ENCODE peak calls at places on chromosomes 3 and 15, in five cellular contexts. W is testis, E is adrenal gland, X is HCT116, M is A549. I is an unnamed sample. For H3K4me1, the result is how much of the 10 kb centered on the place peaks cover.

GRCh38 chr3:89560546-89560945 is 453.1 kb downstream of the EPHA3 start:
- DNase-seq in W (no peak), E (no peak), X (no peak), M (no peak), I (no peak)

GRCh38 chr3:16079519-16079918 is 95.0 kb upstream of the GALNT15 start:
- DNase-seq in W (no peak), E (no peak), X (no peak), M (no peak), I (no peak)

GRCh38 chr15:39934415-39935044 is 615 bp downstream of the EIF2AK4 start:
- DNase-seq in W (no peak), E (no peak), X (no peak), M (no peak), I (no peak)

GRCh38 chr3:43765417-43766030 is 74.8 kb downstream of the ABHD5 start:
- DNase-seq in W (no peak), E (no peak), X (no peak), M (no peak), I (no peak)

GRCh38 chr15:69685524-69686452 is 233.2 kb downstream of the RPLP1 start:
- DNase-seq in W (no peak), E (no peak), X (no peak), M (no peak), I (no peak)

GRCh38 chr15:45198337-45199135 is 10.8 kb upstream of the SHF start:
- DNase-seq in W (peak), E (peak), X (peak), M (peak), I (peak)

GRCh38 chr3:119376758-119377157 is 82.6 kb downstream of the ARHGAP31 start:
- DNase-seq in W (no peak), E (no peak), X (no peak), M (no peak), I (no peak)

GRCh38 chr3:39185326-39185958 is 7.0 kb downstream of the XIRP1 start:
- DNase-seq in W (no peak), E (no peak), X (no peak), M (no peak), I (no peak)

GRCh38 chr3:126464997-126465396 is 10.7 kb downstream of the ZXDC start:
- DNase-seq in W (no peak), E (no peak), X (no peak), M (no peak), I (no peak)

GRCh38 chr15:55282284-55282833 is 7.3 kb downstream of the RAB27A start:
- DNase-seq in W (peak), E (peak), X (no peak), M (no peak), I (no peak)

GRCh38 chr15:80898040-80898439 is 91.6 kb downstream of the MESD start:
- DNase-seq in W (no peak), E (no peak), X (no peak), M (no peak), I (no peak)

GRCh38 chr3:102671005-102671404 is 236.2 kb downstream of the ZPLD1 start:
- DNase-seq in W (no peak), E (no peak), X (no peak), M (no peak), I (no peak)

GRCh38 chr15:67061811-67062348 is 3.5 kb upstream of the SMAD3 start:
- DNase-seq in W (no peak), E (no peak), X (no peak), M (no peak), I (no peak)

GRCh38 chr3:129501630-129502029 is 26.8 kb upstream of the RHO start:
- DNase-seq in W (no peak), E (no peak), X (no peak), M (no peak), I (no peak)

GRCh38 chr3:141482250-141482937 is 4.4 kb upstream of the RASA2 start:
- DNase-seq in W (no peak), E (no peak), X (peak), M (peak), I (no peak)

GRCh38 chr3:184505479-184505878 is 56.1 kb upstream of the EPHB3 start:
- DNase-seq in W (no peak), E (no peak), X (no peak), M (no peak), I (no peak)

GRCh38 chr3:195070321-195070720 is 200.6 kb downstream of the XXYLT1 start:
- DNase-seq in W (no peak), E (no peak), X (no peak), M (no peak), I (no peak)

GRCh38 chr3:132343018-132343612 is 25.9 kb downstream of the ACP3 start:
- DNase-seq in W (peak), E (peak), X (peak), M (peak), I (no peak)

GRCh38 chr3:194369522-194370279 is at the start of gene LRRC15:
- DNase-seq in W (peak), E (peak), X (no peak), M (peak), I (no peak)

GRCh38 chr15:44289352-44289790 is 852 bp downstream of the GOLM2 start:
- DNase-seq in W (no peak), E (no peak), X (no peak), M (no peak), I (no peak)

GRCh38 chr15:74376825-74377581 is 9.6 kb upstream of the CYP11A1 start:
- DNase-seq in W (no peak), E (no peak), X (no peak), M (no peak), I (no peak)

GRCh38 chr3:42052132-42052866 is 38.9 kb upstream of the TRAK1 start:
- DNase-seq in W (no peak), E (peak), X (no peak), M (no peak), I (no peak)

GRCh38 chr3:42387802-42388651 is 22.4 kb downstream of the LYZL4 start:
- DNase-seq in W (no peak), E (no peak), X (no peak), M (no peak), I (no peak)

GRCh38 chr3:131216801-131217200 is 164.8 kb upstream of the NUDT16 start:
- DNase-seq in W (no peak), E (peak), X (peak), M (peak), I (peak)

GRCh38 chr15:80041497-80042253 is 17.8 kb upstream of the ZFAND6 start:
- DNase-seq in W (no peak), E (no peak), X (no peak), M (no peak), I (no peak)

GRCh38 chr3:71723452-71724170 is 1.6 kb downstream of the EIF4E3 start:
- DNase-seq in W (no peak), E (no peak), X (no peak), M (no peak), I (no peak)

GRCh38 chr15:48636511-48636910 is 9.0 kb downstream of the FBN1 start:
- DNase-seq in W (no peak), E (no peak), X (no peak), M (no peak), I (no peak)

GRCh38 chr3:69490971-69491370 is 105.1 kb upstream of the FRMD4B start:
- DNase-seq in W (no peak), E (no peak), X (no peak), M (no peak), I (no peak)

GRCh38 chr15:33031324-33031736 is 163.2 kb downstream of the FMN1 start:
- DNase-seq in W (no peak), E (no peak), X (no peak), M (no peak), I (no peak)

GRCh38 chr3:197248341-197248740 is 50.1 kb downstream of the DLG1 start:
- DNase-seq in W (no peak), E (no peak), X (no peak), M (no peak), I (no peak)

GRCh38 chr15:36501063-36501678 is 78.3 kb upstream of the CDIN1 start:
- DNase-seq in W (peak), E (peak), X (peak), M (peak), I (peak)

GRCh38 chr15:41983221-41983620 is 10.9 kb upstream of the EHD4 start:
- DNase-seq in W (no peak), E (no peak), X (no peak), M (no peak), I (no peak)

GRCh38 chr3:75048650-75049049 is 434.2 kb upstream of the CNTN3 start:
- DNase-seq in W (no peak), E (no peak), X (no peak), M (no peak), I (no peak)

GRCh38 chr15:30997270-30997669 is 5.8 kb upstream of the MTMR10 start:
- DNase-seq in W (no peak), E (no peak), X (no peak), M (no peak), I (no peak)

GRCh38 chr3:60542981-60543380 is 708.3 kb downstream of the FHIT start:
- DNase-seq in W (no peak), E (no peak), X (no peak), M (no peak), I (no peak)

GRCh38 chr3:78941587-78941986 is 826.2 kb downstream of the ROBO1 start:
- DNase-seq in W (no peak), E (no peak), X (no peak), M (peak), I (no peak)

GRCh38 chr15:78840661-78841060 is 29.4 kb upstream of the ADAMTS7 start:
- DNase-seq in W (no peak), E (no peak), X (no peak), M (no peak), I (no peak)

GRCh38 chr3:44104668-44105321 is 136.9 kb upstream of the TOPAZ1 start:
- DNase-seq in W (no peak), E (no peak), X (peak), M (peak), I (no peak)

GRCh38 chr15:62753518-62754221 is 288.9 kb upstream of the TPM1 start:
- DNase-seq in W (no peak), E (no peak), X (no peak), M (no peak), I (no peak)

GRCh38 chr15:95603802-95604201 is 726.7 kb upstream of the NR2F2 start:
- DNase-seq in W (no peak), E (no peak), X (no peak), M (no peak), I (peak)

GRCh38 chr15:95598456-95598855 is 732.0 kb upstream of the NR2F2 start:
- DNase-seq in W (no peak), E (no peak), X (no peak), M (no peak), I (no peak)

GRCh38 chr15:95601525-95601924 is 729.0 kb upstream of the NR2F2 start:
- DNase-seq in W (no peak), E (no peak), X (no peak), M (no peak), I (no peak)

GRCh38 chr15:95600884-95601283 is 729.6 kb upstream of the NR2F2 start:
- DNase-seq in W (no peak), E (no peak), X (no peak), M (no peak), I (no peak)

DNA sequence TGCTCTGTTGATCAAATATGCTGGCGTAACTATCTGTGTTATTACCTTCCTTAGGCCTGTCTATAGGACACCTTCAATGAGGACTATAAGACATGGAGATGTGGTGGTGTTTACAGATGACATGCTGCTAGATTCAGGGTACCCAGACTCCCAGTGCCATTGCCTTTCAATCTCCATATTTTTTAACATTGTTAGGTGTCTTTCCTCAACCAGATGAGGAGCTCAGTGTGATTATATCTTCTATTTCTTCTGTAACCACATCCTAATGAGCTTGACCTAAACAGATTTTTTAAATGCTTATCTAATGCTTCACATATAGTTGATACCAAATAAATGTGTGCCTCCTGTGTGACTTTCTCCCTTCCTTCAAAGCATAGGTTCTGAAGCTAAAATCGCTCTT is 730.1 kb upstream of the NR2F2 start:
- DNase-seq in W (no peak), E (no peak), X (no peak), M (no peak), I (no peak)
- TF ChIP-seq POLR2A in W (no peak), E (no peak), X (no peak), M (no peak), I (no peak)

GRCh38 chr15:58111718-58112104 is 26.5 kb upstream of the AQP9 start:
- DNase-seq in W (no peak), E (no peak), X (no peak), M (no peak), I (no peak)

GRCh38 chr15:58108117-58108516 is 30.1 kb upstream of the AQP9 start:
- DNase-seq in W (no peak), E (no peak), X (no peak), M (no peak), I (no peak)

GRCh38 chr15:58109419-58109818 is 28.8 kb upstream of the AQP9 start:
- DNase-seq in W (no peak), E (no peak), X (no peak), M (no peak), I (no peak)

GRCh38 chr15:58114388-58114787 is 23.8 kb upstream of the AQP9 start:
- DNase-seq in W (no peak), E (no peak), X (no peak), M (no peak), I (no peak)

GRCh38 chr15:58110999-58111717 is 27.0 kb upstream of the AQP9 start:
- DNase-seq in W (no peak), E (no peak), X (no peak), M (no peak), I (no peak)
- H3K4me1 ChIP-seq in W (under half), E (under half), X (under half), M (under half), I (under half)

GRCh38 chr15:29270169-29270955 is 740 bp upstream of the NSMCE3 start:
- DNase-seq in W (no peak), E (no peak), X (no peak), M (no peak), I (no peak)

GRCh38 chr15:29268706-29269484 is 727 bp downstream of the NSMCE3 start:
- DNase-seq in W (peak), E (peak), X (no peak), M (peak), I (peak)

GRCh38 chr15:29270976-29271375 is 1.4 kb upstream of the NSMCE3 start:
- DNase-seq in W (no peak), E (no peak), X (no peak), M (no peak), I (no peak)

GRCh38 chr15:29272219-29272618 is 2.6 kb upstream of the NSMCE3 start:
- DNase-seq in W (no peak), E (no peak), X (no peak), M (no peak), I (no peak)

GRCh38 chr15:29269485-29270168 is at the start of gene NSMCE3:
- DNase-seq in W (peak), E (peak), X (peak), M (peak), I (peak)
- TF ChIP-seq POLR2A in W (peak), E (peak), X (peak), M (peak), I (peak)

DNA sequence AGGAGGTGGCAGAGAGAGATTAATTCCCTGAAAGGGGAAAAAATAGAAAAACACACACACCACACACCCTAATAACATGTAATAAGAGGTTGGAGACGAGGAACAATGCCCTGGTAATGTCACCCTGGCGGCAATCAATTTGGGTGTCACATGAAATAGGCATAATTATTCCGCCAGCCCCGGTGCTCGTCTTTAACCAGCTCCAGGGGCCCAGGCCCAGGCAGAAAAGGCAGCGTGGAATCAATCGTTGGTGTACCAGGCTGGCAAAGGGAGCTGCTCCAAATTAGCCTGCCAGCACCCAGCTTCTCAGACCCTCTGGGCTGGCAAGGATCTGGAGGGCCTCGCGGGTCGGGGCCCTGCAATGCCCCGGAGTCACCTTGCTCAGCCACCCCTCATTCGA is 5.6 kb downstream of the LINGO1 start:
- DNase-seq in W (no peak), E (no peak), X (no peak), M (no peak), I (no peak)
- H3K4me1 ChIP-seq in W (under half), E (under half), X (under half), M (under half), I (under half)

DNA sequence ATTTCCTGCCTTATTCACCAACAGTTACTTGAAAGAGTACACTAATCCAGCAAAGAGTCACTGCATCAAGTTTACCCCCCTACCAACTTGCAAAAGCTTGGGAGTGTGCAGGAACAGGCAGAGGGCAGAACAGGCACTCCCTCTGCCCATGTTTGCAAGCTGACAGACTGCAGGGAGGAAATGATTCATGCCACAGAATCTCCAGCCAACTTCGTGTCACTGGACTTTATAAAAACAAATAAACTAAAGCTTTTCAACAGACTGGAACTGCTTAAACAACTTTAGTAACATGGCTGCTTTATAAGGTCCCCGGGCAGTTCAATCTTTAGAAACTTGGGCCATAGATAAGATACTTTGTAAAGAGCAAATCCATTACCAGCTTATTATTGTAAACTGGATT is 129.5 kb downstream of the THRB start:
- DNase-seq in W (no peak), E (peak), X (peak), M (peak), I (peak)
- TF ChIP-seq POLR2A in W (no peak), E (no peak), X (no peak), M (no peak), I (no peak)

GRCh38 chr3:159764211-159765024 is 224.2 kb upstream of the IL12A start:
- DNase-seq in W (peak), E (peak), X (no peak), M (peak), I (peak)
- H3K4me1 ChIP-seq in W (under half), E (under half), X (under half), M (under half), I (under half)

GRCh38 chr3:53255775-53256703 is at the start of gene TKT:
- DNase-seq in W (peak), E (peak), X (no peak), M (peak), I (peak)
- TF ChIP-seq POLR2A in W (peak), E (peak), X (peak), M (peak), I (no peak)

GRCh38 chr3:169966086-169966950 is at the start of gene SEC62:
- DNase-seq in W (peak), E (peak), X (peak), M (peak), I (peak)

GRCh38 chr3:169966951-169967915 is 626 bp downstream of the SEC62 start:
- DNase-seq in W (peak), E (peak), X (no peak), M (peak), I (peak)

GRCh38 chr3:169971522-169971921 is 4.9 kb downstream of the SEC62 start:
- DNase-seq in W (no peak), E (no peak), X (no peak), M (no peak), I (no peak)

GRCh38 chr3:169968224-169968623 is 1.6 kb downstream of the SEC62 start:
- DNase-seq in W (no peak), E (no peak), X (no peak), M (no peak), I (no peak)

GRCh38 chr3:169969696-169970095 is 3.1 kb downstream of the SEC62 start:
- DNase-seq in W (no peak), E (no peak), X (no peak), M (no peak), I (no peak)
- H3K4me1 ChIP-seq in W (under half), E (under half), X (under half), M (under half), I (half or more)